ENCODE peak calls at places on chromosomes 6 and 20, in seven cellular contexts. R, P, X, J, C, N and Z are unnamed samples.

GRCh38 chr6:161434331-161434730 is 160.5 kb upstream of the AGPAT4 start:
- DNase-seq in R (no peak), P (no peak), X (no peak), J (no peak), C (no peak), N (no peak), Z (peak; percentile 17)

GRCh38 chr20:63290136-63290676 is 2.8 kb upstream of the COL20A1 start:
- DNase-seq in R (no peak), P (no peak), X (no peak), J (no peak), C (no peak), N (no peak), Z (no peak)

GRCh38 chr6:126182650-126183311 is 157.1 kb upstream of the CENPW start:
- DNase-seq in R (no peak), P (no peak), X (no peak), J (no peak), C (no peak), N (no peak), Z (no peak)

GRCh38 chr6:160919713-160920112 is 71.9 kb upstream of the MAP3K4 start:
- DNase-seq in R (peak; percentile 83), P (no peak), X (no peak), J (peak; percentile 17), C (no peak), N (no peak), Z (peak; percentile 63)

GRCh38 chr6:37561361-37561760 is 61.7 kb upstream of the CCDC167 start:
- DNase-seq in R (no peak), P (no peak), X (no peak), J (no peak), C (no peak), N (no peak), Z (no peak)

GRCh38 chr6:137820425-137820824 is 46.6 kb upstream of the TNFAIP3 start:
- DNase-seq in R (peak; percentile 74), P (no peak), X (no peak), J (peak; percentile 55), C (no peak), N (no peak), Z (no peak)

GRCh38 chr20:48406462-48407235 is 421.1 kb downstream of the PREX1 start:
- DNase-seq in R (no peak), P (no peak), X (no peak), J (no peak), C (no peak), N (no peak), Z (no peak)

GRCh38 chr20:63525968-63526367 is 5.4 kb downstream of the PPDPF start:
- DNase-seq in R (no peak), P (no peak), X (no peak), J (no peak), C (no peak), N (no peak), Z (no peak)

GRCh38 chr6:69861986-69862385 is 4.4 kb upstream of the COL19A1 start:
- DNase-seq in R (no peak), P (no peak), X (no peak), J (no peak), C (peak; percentile 39), N (no peak), Z (no peak)

GRCh38 chr6:116363759-116364158 is 7.0 kb upstream of the DSE start:
- DNase-seq in R (peak; percentile 38), P (no peak), X (no peak), J (peak; percentile 38), C (no peak), N (no peak), Z (no peak)

GRCh38 chr6:136526196-136526930 is 23.9 kb downstream of the MAP7 start:
- DNase-seq in R (peak; percentile 63), P (peak; percentile 46), X (peak; percentile 72), J (peak; percentile 60), C (peak; percentile 92), N (peak; percentile 84), Z (peak; percentile 24)

GRCh38 chr20:44357555-44358130 is 2.1 kb downstream of the HNF4A start:
- DNase-seq in R (no peak), P (no peak), X (no peak), J (no peak), C (no peak), N (no peak), Z (no peak)

GRCh38 chr6:6678811-6679210 is 90.3 kb downstream of the LY86 start:
- DNase-seq in R (no peak), P (no peak), X (no peak), J (no peak), C (peak; percentile 77), N (no peak), Z (no peak)

GRCh38 chr6:100099189-100100074 is 105.4 kb upstream of the MCHR2 start:
- DNase-seq in R (peak; percentile 41), P (no peak), X (no peak), J (peak; percentile 30), C (peak; percentile 46), N (no peak), Z (peak; percentile 65)

GRCh38 chr6:139475231-139475630 is 100.8 kb upstream of the CITED2 start:
- DNase-seq in R (no peak), P (no peak), X (no peak), J (no peak), C (peak; percentile 46), N (no peak), Z (no peak)
- H3K27ac ChIP-seq in R (no peak overlapping the region), P (peak overlapping the region; percentile 32), X (peak overlapping the region; percentile 20), J (peak overlapping the region; percentile 38), C (no peak overlapping the region), N (no peak overlapping the region), Z (no peak overlapping the region)

GRCh38 chr6:166904101-166904746 is 52.1 kb downstream of the RNASET2 start:
- DNase-seq in R (peak; percentile 12), P (peak; percentile 17), X (peak; percentile 47), J (no peak), C (peak; percentile 66), N (peak; percentile 60), Z (no peak)

GRCh38 chr6:166905013-166905412 is 51.3 kb downstream of the RNASET2 start:
- DNase-seq in R (no peak), P (no peak), X (no peak), J (no peak), C (no peak), N (no peak), Z (no peak)

GRCh38 chr6:166902211-166902755 is 54.1 kb downstream of the RNASET2 start:
- DNase-seq in R (no peak), P (no peak), X (no peak), J (no peak), C (no peak), N (no peak), Z (peak; percentile 42)

GRCh38 chr6:166903027-166903426 is 53.3 kb downstream of the RNASET2 start:
- DNase-seq in R (no peak), P (no peak), X (no peak), J (no peak), C (no peak), N (no peak), Z (peak; percentile 85)

DNA sequence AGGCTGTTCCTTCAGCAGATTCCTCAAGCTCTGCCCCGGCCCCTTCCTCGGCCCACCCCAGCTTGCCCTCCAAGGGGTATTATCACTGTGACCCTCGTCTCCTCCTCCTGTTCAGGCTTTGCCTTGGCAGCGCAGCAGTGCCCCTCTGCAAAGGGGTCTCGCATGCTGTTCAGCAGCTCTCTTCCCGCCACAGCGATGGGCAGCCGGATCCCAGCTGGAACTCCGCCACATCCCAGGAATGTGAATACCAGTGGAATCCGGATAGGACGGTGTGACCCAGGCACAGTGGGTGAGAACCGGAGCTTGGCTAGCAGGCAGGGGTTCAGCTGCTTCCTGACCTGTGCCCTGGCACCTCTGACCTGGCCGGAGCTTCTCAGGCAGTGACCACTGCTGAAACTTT is 52.9 kb downstream of the RNASET2 start:
- DNase-seq in R (no peak), P (no peak), X (peak; percentile 45), J (no peak), C (no peak), N (no peak), Z (no peak)
- H2BK120ac ChIP-seq in R (no peak overlapping the region), P (no peak overlapping the region), X (no peak overlapping the region), J (no peak overlapping the region), C (no peak overlapping the region), N (no peak overlapping the region), Z (no peak overlapping the region)

GRCh38 chr6:124688369-124688768 is 273.9 kb upstream of the RNF217 start:
- DNase-seq in R (peak; percentile 0), P (no peak), X (no peak), J (peak; percentile 62), C (no peak), N (no peak), Z (no peak)

GRCh38 chr6:124682751-124683150 is 279.5 kb upstream of the RNF217 start:
- DNase-seq in R (no peak), P (no peak), X (no peak), J (no peak), C (no peak), N (no peak), Z (no peak)

GRCh38 chr6:124679392-124679791 is 282.8 kb upstream of the RNF217 start:
- DNase-seq in R (peak; percentile 1), P (no peak), X (no peak), J (peak; percentile 15), C (no peak), N (no peak), Z (no peak)

GRCh38 chr6:124684621-124685020 is 277.6 kb upstream of the RNF217 start:
- DNase-seq in R (no peak), P (no peak), X (no peak), J (no peak), C (no peak), N (no peak), Z (no peak)

DNA sequence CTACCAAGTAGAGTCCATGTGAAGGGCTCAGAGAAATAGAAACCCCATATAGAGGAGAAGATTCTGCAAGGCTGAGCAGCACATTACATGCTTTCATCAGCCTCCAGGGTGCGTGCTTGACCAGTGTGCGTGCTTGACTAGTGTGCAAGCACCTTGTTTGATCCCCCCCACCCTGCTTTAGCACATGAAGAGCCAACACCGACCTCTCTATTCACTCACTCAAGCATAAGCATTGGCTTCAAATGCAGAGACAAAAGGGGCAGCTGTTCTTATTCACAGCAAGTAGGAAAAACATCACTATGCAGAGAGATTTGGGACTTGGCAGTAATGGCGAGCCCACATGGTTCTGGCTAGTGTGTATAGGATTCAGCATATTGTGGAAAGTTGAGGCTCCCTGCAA is 278.7 kb upstream of the RNF217 start:
- DNase-seq in R (no peak), P (peak; percentile 42), X (no peak), J (no peak), C (peak; percentile 3), N (peak; percentile 65), Z (no peak)
- H2AK5ac ChIP-seq in R (no peak overlapping the region), P (no peak overlapping the region), X (no peak overlapping the region), J (no peak overlapping the region), C (no peak overlapping the region), N (no peak overlapping the region), Z (no peak overlapping the region)

GRCh38 chr6:83463886-83464285 is 33.0 kb upstream of the ME1 start:
- DNase-seq in R (peak; percentile 48), P (no peak), X (no peak), J (peak; percentile 51), C (no peak), N (no peak), Z (no peak)
- H3K27ac ChIP-seq in R (no peak overlapping the region), P (no peak overlapping the region), X (no peak overlapping the region), J (no peak overlapping the region), C (no peak overlapping the region), N (no peak overlapping the region), Z (no peak overlapping the region)

DNA sequence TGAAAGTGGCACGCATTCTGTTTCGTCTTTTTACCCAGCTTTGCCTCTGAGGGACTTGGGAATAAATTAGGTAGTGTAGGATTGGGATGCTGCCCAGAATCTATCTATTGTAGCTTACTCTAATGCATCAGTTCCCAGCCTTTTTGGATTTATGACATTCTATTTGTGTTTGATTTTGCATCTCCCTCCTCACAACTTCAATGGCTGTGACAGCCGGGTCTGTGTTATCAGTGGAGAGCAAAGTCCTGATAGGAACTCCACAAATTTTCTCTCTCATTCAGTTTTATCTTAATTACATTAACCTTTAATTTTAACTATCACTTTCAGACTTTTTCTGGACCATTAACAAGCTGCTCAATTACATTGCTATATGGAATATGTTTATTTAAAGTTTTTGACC is 62.8 kb upstream of the TULP4 start:
- DNase-seq in R (no peak), P (no peak), X (no peak), J (no peak), C (no peak), N (no peak), Z (no peak)
- H2BK120ac ChIP-seq in R (no peak overlapping the region), P (no peak overlapping the region), X (no peak overlapping the region), J (no peak overlapping the region), C (no peak overlapping the region), N (no peak overlapping the region), Z (no peak overlapping the region)